ENCODE peak calls at places on chromosomes 5 and 9, in seven cellular contexts. V is mammary epithelial cell, L is PC-3, W is endodermal cell, A is GM12878, B is IMR-90, J is fibroblast of lung. P is an unnamed sample.

GRCh38 chr5:168747987-168748777 is 169.0 kb upstream of the PANK3 start:
- DNase-seq in J (no peak), B (no peak), V (peak), A (no peak), L (peak), W (peak), P (no peak)

GRCh38 chr9:14524881-14525515 is 168.2 kb downstream of the ZDHHC21 start:
- DNase-seq in V (no peak), J (no peak), L (no peak), W (no peak), A (no peak), B (no peak), P (no peak)

GRCh38 chr5:153749941-153750340 is 259.5 kb downstream of the GRIA1 start:
- DNase-seq in L (no peak), V (no peak), A (no peak), B (no peak), J (no peak), W (no peak), P (no peak)

GRCh38 chr5:71892641-71893340 is 173.7 kb downstream of the CARTPT start:
- DNase-seq in V (no peak), L (no peak), B (no peak), J (no peak), A (no peak), W (peak), P (no peak)

GRCh38 chr5:180127682-180128670 is 56.4 kb upstream of the RNF130 start:
- DNase-seq in B (no peak), V (no peak), W (peak), A (no peak), J (no peak), L (no peak), P (no peak)

GRCh38 chr5:123755587-123756324 is 243.8 kb downstream of the CSNK1G3 start:
- DNase-seq in J (peak), B (peak), W (no peak), A (no peak), V (no peak), L (peak), P (no peak)

GRCh38 chr9:86546712-86547111 is 192.5 kb upstream of the TUT7 start:
- DNase-seq in A (no peak), L (no peak), V (no peak), B (no peak), J (peak), W (no peak), P (no peak)

GRCh38 chr5:146291421-146292074 is 47.1 kb upstream of the POU4F3 start:
- DNase-seq in J (peak), B (peak), A (no peak), L (peak), W (no peak), V (peak), P (peak)

GRCh38 chr5:112800901-112801300 is 60.2 kb upstream of the SRP19 start:
- DNase-seq in A (no peak), V (no peak), J (no peak), B (no peak), W (no peak), L (no peak), P (no peak)

GRCh38 chr5:43658499-43658898 is 55.5 kb downstream of the NNT start:
- DNase-seq in W (no peak), A (no peak), V (peak), L (peak), J (peak), B (peak), P (no peak)

GRCh38 chr5:96149546-96149945 is 187.9 kb upstream of the ELL2 start:
- DNase-seq in J (no peak), W (no peak), V (peak), A (no peak), L (peak), B (peak), P (no peak)

GRCh38 chr5:91049800-91050199 is 333.3 kb downstream of the ARRDC3 start:
- DNase-seq in L (peak), V (peak), B (peak), W (no peak), A (no peak), J (peak), P (peak)

GRCh38 chr5:123204224-123204623 is 115.2 kb downstream of the PRDM6 start:
- DNase-seq in L (no peak), J (peak), B (peak), W (no peak), A (no peak), V (no peak), P (no peak)

GRCh38 chr5:82164109-82164956 is 113.8 kb downstream of the RPS23 start:
- DNase-seq in J (peak), W (no peak), A (no peak), V (peak), L (peak), B (peak), P (peak)

GRCh38 chr5:14145356-14146334 is 2.5 kb downstream of the TRIO start:
- DNase-seq in V (no peak), A (no peak), B (peak), W (no peak), L (peak), J (no peak), P (no peak)

GRCh38 chr5:89351232-89351631 is 468.2 kb upstream of the MEF2C start:
- DNase-seq in A (no peak), V (peak), J (peak), B (peak), W (no peak), L (peak), P (no peak)

GRCh38 chr5:4570047-4571015 is 569.8 kb upstream of the ADAMTS16 start:
- DNase-seq in L (no peak), A (no peak), J (no peak), V (peak), W (no peak), B (no peak), P (no peak)

GRCh38 chr5:125316386-125316785 is 569.9 kb upstream of the ZNF608 start:
- DNase-seq in L (no peak), A (no peak), B (no peak), W (no peak), J (no peak), V (no peak), P (no peak)

GRCh38 chr5:61342066-61342465 is 10.0 kb downstream of the ZSWIM6 start:
- DNase-seq in V (peak), A (no peak), L (peak), W (no peak), J (peak), B (peak), P (peak)

GRCh38 chr9:110797611-110798010 is 129.0 kb downstream of the MUSK start:
- DNase-seq in J (peak), L (peak), B (peak), W (no peak), V (peak), A (no peak), P (peak)

GRCh38 chr9:130276121-130276520 is 10.6 kb downstream of the HMCN2 start:
- DNase-seq in V (no peak), B (peak), J (peak), W (no peak), L (peak), A (no peak), P (no peak)

GRCh38 chr9:120609636-120610035 is 29.7 kb upstream of the CDK5RAP2 start:
- DNase-seq in L (no peak), A (no peak), J (no peak), W (no peak), B (peak), V (no peak), P (no peak)

GRCh38 chr9:134439368-134439784 is 113.1 kb downstream of the RXRA start:
- DNase-seq in L (no peak), V (no peak), W (no peak), J (no peak), A (no peak), B (no peak), P (no peak)

GRCh38 chr5:41754857-41755256 is 115.4 kb downstream of the OXCT1 start:
- DNase-seq in W (no peak), L (peak), B (no peak), J (peak), A (no peak), V (no peak), P (no peak)

GRCh38 chr9:128113526-128114325 is 13.8 kb downstream of the PTGES2 start:
- DNase-seq in V (no peak), L (no peak), B (no peak), W (peak), A (no peak), J (no peak), P (no peak)

GRCh38 chr9:126919193-126919592 is 4.6 kb downstream of the RALGPS1 start:
- DNase-seq in J (no peak), B (no peak), L (no peak), A (no peak), V (no peak), W (no peak), P (no peak)

GRCh38 chr5:117434266-117434665 is 859.6 kb upstream of the SEMA6A start:
- DNase-seq in A (no peak), V (no peak), B (no peak), J (peak), L (no peak), W (no peak), P (no peak)

GRCh38 chr9:120528327-120528726 is 51.6 kb downstream of the CDK5RAP2 start:
- DNase-seq in L (no peak), B (no peak), V (no peak), J (no peak), W (no peak), A (no peak), P (no peak)

GRCh38 chr5:149956685-149957084 is 3.9 kb upstream of the SLC26A2 start:
- DNase-seq in V (no peak), W (no peak), A (no peak), B (no peak), L (peak), J (no peak), P (no peak)

GRCh38 chr9:83238871-83239624 is 176.1 kb upstream of the RASEF start:
- DNase-seq in W (no peak), V (no peak), B (no peak), L (no peak), J (no peak), A (no peak), P (no peak)

GRCh38 chr5:161115941-161116340 is 263.9 kb upstream of the ATP10B start:
- DNase-seq in A (no peak), W (no peak), V (no peak), B (no peak), J (no peak), L (no peak), P (no peak)

GRCh38 chr9:1002678-1003077 is 26.2 kb downstream of the DMRT3 start:
- DNase-seq in L (no peak), B (no peak), V (no peak), J (no peak), W (no peak), A (no peak), P (no peak)

DNA sequence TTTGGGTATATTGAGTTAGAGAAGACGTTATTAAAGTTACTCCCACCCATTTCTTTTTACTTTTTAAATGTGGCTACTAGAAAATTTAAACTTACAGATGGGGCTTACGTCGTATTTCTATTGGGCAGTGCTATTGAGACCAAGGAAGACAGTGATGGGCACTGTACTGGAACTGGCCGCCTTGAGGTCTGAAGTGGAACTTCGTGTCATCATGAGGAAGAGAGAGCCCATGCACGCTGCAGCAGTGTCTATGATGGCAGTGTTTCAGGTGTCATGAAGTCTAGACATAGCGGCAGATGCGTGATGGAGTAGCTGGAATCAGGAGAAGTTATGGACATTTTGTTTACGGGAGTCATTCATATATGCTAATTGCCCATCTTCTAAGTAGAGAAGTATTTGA is 143.7 kb downstream of the LRRC70 start:
- DNase-seq in J (no peak), L (no peak), W (peak), V (no peak), B (no peak), A (no peak), P (no peak)
- TF ChIP-seq CTCF in J (no peak), L (no peak), W (peak), V (no peak), B (no peak), A (no peak), P (no peak)

GRCh38 chr9:68817079-68817875 is 112.2 kb downstream of the PIP5K1B start:
- DNase-seq in B (no peak), V (no peak), L (no peak), J (no peak), A (no peak), W (no peak), P (no peak)
- H3K9ac ChIP-seq in B (no peak), V (no peak), L (no peak), J (no peak), A (no peak), W (no peak), P (no peak)

DNA sequence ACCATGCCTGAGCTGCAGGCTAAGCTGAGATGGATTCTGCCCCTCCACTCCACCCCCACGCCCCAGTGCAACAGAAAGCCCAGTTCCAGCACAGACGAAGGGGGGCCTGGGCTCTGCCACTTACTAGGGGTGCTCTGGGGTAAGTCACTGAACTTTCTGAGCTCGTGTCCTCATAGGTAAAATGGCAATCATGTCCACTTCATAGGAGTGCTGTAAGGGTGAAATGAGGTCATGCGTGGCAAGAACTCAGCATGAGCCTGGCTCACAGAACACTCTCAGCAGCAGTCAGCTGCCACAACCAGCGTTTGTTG is 8.4 kb upstream of the PSD2 start:
- DNase-seq in A (no peak), L (no peak), V (no peak), J (no peak), B (no peak), W (no peak), P (no peak)
- H3K27ac ChIP-seq in A (no peak), L (no peak), V (no peak), J (no peak), B (no peak), W (no peak), P (no peak)

DNA sequence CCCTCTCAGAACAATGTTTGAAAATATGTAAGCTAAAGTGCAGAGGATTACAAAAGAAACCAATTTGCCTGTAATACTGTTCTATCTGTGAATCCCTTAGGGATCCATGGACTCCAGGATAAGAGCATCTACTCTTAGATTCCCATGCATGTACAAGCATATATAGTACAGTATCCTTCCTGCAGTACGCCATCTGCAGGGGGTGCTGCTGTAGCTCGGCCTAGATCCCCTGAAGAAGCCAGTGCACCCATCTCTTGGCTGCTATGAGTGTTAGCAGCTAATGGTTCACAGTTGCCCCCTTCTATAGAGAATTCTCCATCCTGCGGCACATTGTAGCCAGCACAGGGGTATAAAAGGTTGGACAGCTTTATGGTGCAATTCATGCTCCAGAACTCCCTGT is 61.8 kb upstream of the SLC30A5 start:
- DNase-seq in V (no peak), L (no peak), A (no peak), B (no peak), J (no peak), W (no peak), P (no peak)
- TF ChIP-seq CTCF in V (no peak), L (peak), A (peak), B (no peak), J (peak), W (peak), P (no peak)

DNA sequence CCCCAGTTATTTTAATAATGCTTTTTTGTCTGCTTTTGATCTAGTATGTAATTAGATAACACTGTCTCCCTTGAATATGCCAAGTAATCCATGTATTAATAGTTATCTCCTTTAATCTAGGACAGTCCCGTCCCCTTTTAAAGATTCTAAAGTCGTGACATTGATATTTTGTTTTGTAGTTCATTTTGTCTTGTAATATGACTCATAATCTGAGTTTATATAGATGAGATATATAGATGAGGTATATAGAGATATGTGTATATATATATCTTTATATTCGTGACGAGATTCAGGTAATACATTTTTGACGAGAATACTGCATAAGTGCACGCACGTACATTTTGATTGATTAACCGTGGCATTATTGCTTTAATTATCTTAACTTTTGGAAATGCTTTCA is 1.6 kb downstream of the SREK1 start:
- DNase-seq in B (no peak), V (no peak), J (no peak), W (no peak), L (no peak), A (no peak), P (no peak)
- H3K9ac ChIP-seq in B (peak), V (peak), J (peak), W (peak), L (peak), A (peak), P (peak)

GRCh38 chr5:154801083-154801482 is 45.9 kb downstream of the LARP1 start:
- DNase-seq in W (no peak), A (no peak), V (peak), B (peak), J (no peak), L (peak), P (no peak)
- H3K27ac ChIP-seq in W (no peak), A (no peak), V (no peak), B (no peak), J (no peak), L (no peak), P (no peak)

P was measured in endothelial cell of umbilical vein.